ENCODE peak calls at places on chromosomes 13 and 19, in six cellular contexts. W is SHP77; F is head of caudate nucleus; V is AG08395; X is activated CD4-positive, alpha-beta T cell treated with anti-CD3 and anti-CD28 coated beads, Interleukin-2, amount 50 U/mL, for 1 hour; D is NCI-H345. C is an unnamed sample.

GRCh38 chr19:34471906-34472305 is 9.7 kb upstream of the WTIP start:
- DNase-seq in F (no peak), X (no peak), D (no peak), W (no peak), V (no peak), C (no peak)

GRCh38 chr13:113151745-113152707 is 6.4 kb upstream of the PROZ start:
- DNase-seq in D (no peak), X (no peak), V (peak; percentile 47), W (no peak), F (no peak), C (no peak)

GRCh38 chr13:83178008-83178407 is 704.3 kb downstream of the SLITRK1 start:
- DNase-seq in D (no peak), F (no peak), W (no peak), X (no peak), V (no peak), C (no peak)

GRCh38 chr13:23871616-23872220 is 17.5 kb downstream of the MIPEP start:
- DNase-seq in V (peak; percentile 69), D (no peak), F (no peak), W (peak; percentile 3), X (no peak), C (no peak)

GRCh38 chr19:10352764-10353671 is 13.6 kb upstream of the ICAM3 start:
- DNase-seq in D (no peak), V (no peak), X (no peak), F (no peak), W (no peak), C (no peak)

GRCh38 chr13:81874681-81875661 is 1534.0 kb upstream of the SPRY2 start:
- DNase-seq in V (no peak), D (no peak), F (no peak), X (no peak), W (no peak), C (no peak)

GRCh38 chr13:79870766-79871165 is 389.8 kb downstream of the NDFIP2 start:
- DNase-seq in W (no peak), X (no peak), F (no peak), V (no peak), D (no peak), C (no peak)

GRCh38 chr13:99264053-99264452 is 5.9 kb upstream of the GPR18 start:
- DNase-seq in D (no peak), F (no peak), V (no peak), X (no peak), W (no peak), C (no peak)

GRCh38 chr13:111666377-111666776 is 345.9 kb downstream of the TEX29 start:
- DNase-seq in V (no peak), F (no peak), D (no peak), X (no peak), W (no peak), C (no peak)

GRCh38 chr13:98293103-98293502 is 116.0 kb upstream of the RNF113B start:
- DNase-seq in W (peak; percentile 18), V (no peak), X (no peak), D (peak; percentile 20), F (no peak), C (no peak)

GRCh38 chr13:79273045-79273444 is 133.0 kb downstream of the RBM26 start:
- DNase-seq in X (no peak), D (no peak), V (no peak), F (no peak), W (no peak), C (no peak)

GRCh38 chr19:41154060-41154459 is 39.0 kb upstream of the CYP2S1 start:
- DNase-seq in V (no peak), X (no peak), F (no peak), W (no peak), D (no peak), C (no peak)

GRCh38 chr13:25973085-25973484 is 78.7 kb downstream of the SHISA2 start:
- DNase-seq in W (no peak), D (no peak), X (no peak), V (no peak), F (no peak), C (no peak)

GRCh38 chr13:46168341-46168740 is 13.6 kb downstream of the LCP1 start:
- DNase-seq in V (no peak), F (no peak), X (no peak), D (no peak), W (no peak), C (no peak)

GRCh38 chr19:13044160-13044853 is 49.0 kb downstream of the NFIX start:
- DNase-seq in X (no peak), F (peak; percentile 69), W (no peak), D (no peak), V (no peak), C (no peak)

GRCh38 chr19:277581-278165 is 13.5 kb downstream of the PLPP2 start:
- DNase-seq in F (no peak), D (no peak), W (no peak), X (no peak), V (no peak), C (no peak)

GRCh38 chr13:113114511-113115362 is 7.9 kb upstream of the F10 start:
- DNase-seq in X (no peak), D (no peak), F (no peak), W (no peak), V (no peak), C (no peak)

GRCh38 chr19:13002970-13003540 is 7.8 kb downstream of the NFIX start:
- DNase-seq in D (no peak), X (no peak), W (no peak), V (no peak), F (no peak), C (no peak)

GRCh38 chr13:42847891-42848663 is 66.7 kb downstream of the FAM216B start:
- DNase-seq in X (no peak), D (no peak), F (no peak), W (no peak), V (peak; percentile 83), C (no peak)

GRCh38 chr13:74062933-74063332 is 71.3 kb downstream of the KLF12 start:
- DNase-seq in W (no peak), X (peak; percentile 25), V (peak; percentile 27), F (peak; percentile 38), D (no peak), C (peak; percentile 28)

GRCh38 chr13:44425041-44425814 is 51.6 kb downstream of the SERP2 start:
- DNase-seq in W (no peak), X (no peak), V (no peak), D (no peak), F (peak; percentile 13), C (no peak)

GRCh38 chr19:2365201-2365970 is 5.3 kb downstream of the TMPRSS9 start:
- DNase-seq in W (no peak), D (no peak), X (no peak), V (no peak), F (no peak), C (no peak)

GRCh38 chr19:48413879-48414623 is 20.6 kb downstream of the GRIN2D start:
- DNase-seq in W (no peak), V (peak; percentile 32), X (no peak), D (no peak), F (no peak), C (no peak)

GRCh38 chr13:99756281-99756680 is 215.3 kb downstream of the ZIC5 start:
- DNase-seq in D (no peak), V (no peak), W (no peak), F (no peak), X (no peak), C (no peak)

GRCh38 chr13:99709134-99709533 is 207.9 kb downstream of the TM9SF2 start:
- DNase-seq in V (no peak), W (no peak), D (no peak), F (no peak), X (no peak), C (no peak)

GRCh38 chr19:41376241-41376997 is at the start of gene TMEM91:
- DNase-seq in X (no peak), D (peak; percentile 4), W (no peak), F (peak; percentile 45), V (no peak), C (no peak)

GRCh38 chr19:35223856-35224505 is 4.6 kb downstream of the FAM187B start:
- DNase-seq in F (no peak), W (no peak), V (peak; percentile 68), X (no peak), D (no peak), C (no peak)